ENCODE peak calls at places on chromosomes 4 and X, in five cellular contexts. One of them, this sample, is unnamed.

GRCh38 chr4:3483471-3483921 is 20.4 kb downstream of the DOK7 start:
- DNase-seq in GM23248: peak
- DNase-seq in GM12892: no peak
- DNase-seq in stimulated activated naive B cell treated with anti-CD40 and anti-IgM and Interleukin-4, amounts not matched to agents 10 μg/mL and 1 μg/mL and 100 μg/mL, for 72 hours: no peak
- DNase-seq in GM03348: peak
- DNase-seq in this sample: no peak

GRCh38 chrX:124217289-124218251 is 114.9 kb upstream of the TEX13D start:
- DNase-seq in GM12892: no peak
- DNase-seq in stimulated activated naive B cell treated with anti-CD40 and anti-IgM and Interleukin-4, amounts not matched to agents 10 μg/mL and 1 μg/mL and 100 μg/mL, for 72 hours: peak
- DNase-seq in GM23248: peak
- DNase-seq in GM03348: peak
- DNase-seq in this sample: peak

GRCh38 chrX:21354725-21355124 is 19.5 kb upstream of the CNKSR2 start:
- DNase-seq in GM23248: peak
- DNase-seq in GM03348: no peak
- DNase-seq in stimulated activated naive B cell treated with anti-CD40 and anti-IgM and Interleukin-4, amounts not matched to agents 10 μg/mL and 1 μg/mL and 100 μg/mL, for 72 hours: no peak
- DNase-seq in GM12892: no peak
- DNase-seq in this sample: no peak

GRCh38 chr4:5517372-5517771 is 191.0 kb downstream of the EVC2 start:
- DNase-seq in GM23248: no peak
- DNase-seq in GM12892: no peak
- DNase-seq in stimulated activated naive B cell treated with anti-CD40 and anti-IgM and Interleukin-4, amounts not matched to agents 10 μg/mL and 1 μg/mL and 100 μg/mL, for 72 hours: no peak
- DNase-seq in GM03348: no peak
- DNase-seq in this sample: no peak

GRCh38 chr4:85783483-85783882 is 308.5 kb downstream of the ARHGAP24 start:
- DNase-seq in GM23248: peak
- DNase-seq in GM03348: peak
- DNase-seq in GM12892: no peak
- DNase-seq in stimulated activated naive B cell treated with anti-CD40 and anti-IgM and Interleukin-4, amounts not matched to agents 10 μg/mL and 1 μg/mL and 100 μg/mL, for 72 hours: no peak
- DNase-seq in this sample: no peak

GRCh38 chrX:20352935-20353336 is 86.2 kb upstream of the RPS6KA3 start:
- DNase-seq in GM03348: no peak
- DNase-seq in GM12892: peak
- DNase-seq in GM23248: no peak
- DNase-seq in stimulated activated naive B cell treated with anti-CD40 and anti-IgM and Interleukin-4, amounts not matched to agents 10 μg/mL and 1 μg/mL and 100 μg/mL, for 72 hours: no peak
- DNase-seq in this sample: no peak

GRCh38 chrX:130111220-130111934 is 1.1 kb upstream of the ELF4 start:
- DNase-seq in stimulated activated naive B cell treated with anti-CD40 and anti-IgM and Interleukin-4, amounts not matched to agents 10 μg/mL and 1 μg/mL and 100 μg/mL, for 72 hours: no peak
- DNase-seq in GM23248: peak
- DNase-seq in GM03348: peak
- DNase-seq in GM12892: no peak
- DNase-seq in this sample: no peak

GRCh38 chr4:12846368-12846767 is 637.8 kb downstream of the RAB28 start:
- DNase-seq in stimulated activated naive B cell treated with anti-CD40 and anti-IgM and Interleukin-4, amounts not matched to agents 10 μg/mL and 1 μg/mL and 100 μg/mL, for 72 hours: no peak
- DNase-seq in GM12892: no peak
- DNase-seq in GM23248: no peak
- DNase-seq in GM03348: no peak
- DNase-seq in this sample: no peak

GRCh38 chr4:911221-911751 is 20.8 kb downstream of the GAK start:
- DNase-seq in GM03348: no peak
- DNase-seq in GM23248: no peak
- DNase-seq in GM12892: no peak
- DNase-seq in stimulated activated naive B cell treated with anti-CD40 and anti-IgM and Interleukin-4, amounts not matched to agents 10 μg/mL and 1 μg/mL and 100 μg/mL, for 72 hours: no peak
- DNase-seq in this sample: no peak

This sample was measured in GM19239.